ENCODE peak calls at places on chromosomes 3 and 15, in six cellular contexts. R, Y, P, M, B and A are unnamed samples.

GRCh38 chr15:50425219-50425618 is 1.0 kb downstream of the USP8 start:
- DNase-seq in Y (no peak), M (no peak), B (no peak), R (no peak), P (peak; percentile 21), A (no peak)

GRCh38 chr15:74213858-74214284 is 11.3 kb upstream of the STRA6 start:
- DNase-seq in P (no peak), Y (no peak), M (no peak), B (no peak), R (no peak), A (no peak)

GRCh38 chr15:34223904-34224596 is 766 bp upstream of the EMC4 start:
- DNase-seq in R (no peak), B (no peak), M (no peak), P (no peak), Y (no peak), A (peak; percentile 44)

GRCh38 chr15:89143503-89144162 is 55.4 kb downstream of the ABHD2 start:
- DNase-seq in P (peak; percentile 93), B (no peak), Y (peak; percentile 36), R (no peak), M (peak; percentile 86), A (no peak)

GRCh38 chr3:196246612-196247308 is 30.4 kb downstream of the SLC51A start:
- DNase-seq in B (no peak), M (peak; percentile 49), Y (no peak), R (no peak), P (peak; percentile 87), A (no peak)

GRCh38 chr15:89035658-89036057 is 52.6 kb upstream of the ABHD2 start:
- DNase-seq in M (no peak), R (no peak), B (no peak), Y (no peak), P (no peak), A (no peak)

GRCh38 chr3:23537006-23537620 is 268.6 kb upstream of the UBE2E1 start:
- DNase-seq in Y (no peak), P (no peak), M (no peak), R (no peak), B (no peak), A (no peak)

GRCh38 chr15:71323604-71324003 is 208.3 kb downstream of the THSD4 start:
- DNase-seq in Y (no peak), P (no peak), R (no peak), B (no peak), M (no peak), A (no peak)

GRCh38 chr3:55180936-55181535 is 253.2 kb upstream of the LRTM1 start:
- DNase-seq in B (no peak), M (no peak), R (no peak), P (peak; percentile 64), Y (peak; percentile 4), A (no peak)

GRCh38 chr3:17094551-17094950 is 209.8 kb downstream of the PLCL2 start:
- DNase-seq in R (no peak), Y (no peak), M (no peak), B (no peak), P (peak; percentile 48), A (no peak)

GRCh38 chr3:12832350-12833225 is 8.8 kb downstream of the RPL32 start:
- DNase-seq in Y (no peak), M (no peak), P (no peak), R (no peak), B (no peak), A (no peak)

GRCh38 chr3:63051920-63052319 is 176.7 kb upstream of the CADPS start:
- DNase-seq in M (peak; percentile 40), P (peak; percentile 92), B (no peak), Y (no peak), R (no peak), A (peak; percentile 1)

GRCh38 chr15:67768592-67768991 is 56.7 kb upstream of the SKOR1 start:
- DNase-seq in Y (no peak), P (peak; percentile 29), M (no peak), R (no peak), B (no peak), A (no peak)

GRCh38 chr3:172319653-172320052 is 128.6 kb downstream of the GHSR start:
- DNase-seq in R (no peak), P (no peak), M (no peak), Y (no peak), B (no peak), A (no peak)

GRCh38 chr3:45205126-45205525 is 21.0 kb downstream of the TMEM158 start:
- DNase-seq in Y (no peak), B (no peak), R (no peak), P (peak; percentile 66), M (no peak), A (no peak)

GRCh38 chr3:13308406-13308805 is 111.7 kb downstream of the NUP210 start:
- DNase-seq in R (no peak), B (no peak), P (peak; percentile 43), M (no peak), Y (peak; percentile 23), A (peak; percentile 57)

GRCh38 chr3:129119365-129120100 is 2.1 kb downstream of the RAB43 start:
- DNase-seq in Y (no peak), B (no peak), M (no peak), R (no peak), P (no peak), A (peak; percentile 31)